ENCODE peak calls at places on chromosomes 2 and 18, in seven cellular contexts. G is uterus, W is Peyer's patch, C is body of pancreas, R is psoas muscle, B is AG04450, X is ovary. F is an unnamed sample. For H3K9me3, the result is how much of the 10 kb centered on the place peaks cover.

GRCh38 chr18:21110667-21111350 is 804 bp downstream of the ROCK1 start:
- DNase-seq in W (peak), C (peak), R (peak), G (peak), X (no peak), B (no peak), F (peak)

GRCh38 chr2:119197529-119198266 is 25.9 kb upstream of the STEAP3 start:
- DNase-seq in W (no peak), G (no peak), B (no peak), R (no peak), C (no peak), X (no peak), F (no peak)

GRCh38 chr2:130372055-130372832 is 16.4 kb downstream of the PTPN18 start:
- DNase-seq in X (peak), G (peak), W (peak), C (peak), R (peak), B (peak), F (peak)

GRCh38 chr2:219082332-219082958 is 21.7 kb upstream of the IHH start:
- DNase-seq in C (no peak), B (no peak), W (peak), X (no peak), R (no peak), G (no peak), F (no peak)

GRCh38 chr2:60550151-60550983 is 3.1 kb downstream of the BCL11A start:
- DNase-seq in B (peak), C (peak), X (peak), R (peak), G (no peak), W (peak), F (no peak)

GRCh38 chr2:196927318-196928225 is 1.1 kb upstream of the PGAP1 start:
- DNase-seq in X (peak), R (no peak), B (peak), C (no peak), W (no peak), G (peak), F (peak)

GRCh38 chr2:198371902-198372611 is 567.7 kb downstream of the PLCL1 start:
- DNase-seq in X (no peak), G (no peak), B (no peak), W (no peak), C (no peak), R (no peak), F (no peak)

GRCh38 chr2:238418196-238418998 is 8.3 kb upstream of the ASB1 start:
- DNase-seq in B (no peak), C (no peak), G (no peak), R (no peak), X (no peak), W (no peak), F (no peak)

GRCh38 chr2:30235859-30236535 is 4.7 kb downstream of the LBH start:
- DNase-seq in G (no peak), C (no peak), B (no peak), W (no peak), X (no peak), R (no peak), F (no peak)

GRCh38 chr2:56017784-56018183 is 94.2 kb upstream of the EFEMP1 start:
- DNase-seq in B (no peak), R (no peak), X (no peak), G (no peak), W (no peak), C (no peak), F (no peak)

GRCh38 chr18:9665311-9665710 is 42.8 kb upstream of the RAB31 start:
- DNase-seq in X (no peak), B (no peak), W (no peak), G (no peak), C (no peak), R (no peak), F (no peak)

GRCh38 chr18:58491113-58491696 is 137.7 kb downstream of the ALPK2 start:
- DNase-seq in G (peak), B (no peak), R (no peak), W (no peak), X (no peak), C (no peak), F (no peak)

GRCh38 chr2:183035954-183036669 is 2.1 kb downstream of the NCKAP1 start:
- DNase-seq in R (no peak), G (no peak), W (no peak), X (no peak), C (no peak), B (no peak), F (no peak)

GRCh38 chr2:217685255-217685605 is 317.6 kb downstream of the TNS1 start:
- DNase-seq in G (peak), W (no peak), C (no peak), B (peak), R (peak), X (no peak), F (no peak)

GRCh38 chr18:47492691-47493090 is 241.2 kb upstream of the SKOR2 start:
- DNase-seq in R (no peak), B (no peak), W (no peak), X (no peak), C (no peak), G (no peak), F (no peak)

GRCh38 chr18:48045744-48046143 is 115.3 kb upstream of the SMAD2 start:
- DNase-seq in W (peak), B (no peak), X (no peak), R (no peak), C (no peak), G (no peak), F (no peak)

GRCh38 chr2:28101892-28102291 is 211.4 kb downstream of the BABAM2 start:
- DNase-seq in B (no peak), G (no peak), R (no peak), C (no peak), W (no peak), X (no peak), F (no peak)

GRCh38 chr2:85048534-85048933 is 77.6 kb downstream of the KCMF1 start:
- DNase-seq in R (no peak), B (no peak), W (no peak), G (no peak), C (no peak), X (no peak), F (no peak)

GRCh38 chr2:162113088-162113770 is 38.8 kb downstream of the GCG start:
- DNase-seq in R (no peak), W (no peak), X (no peak), G (no peak), C (no peak), B (no peak), F (no peak)

GRCh38 chr2:86541282-86541681 is 22.0 kb downstream of the CHMP3 start:
- DNase-seq in R (no peak), C (no peak), W (no peak), B (no peak), G (no peak), X (no peak), F (no peak)
- H3K9me3 ChIP-seq in R (under half), C (under half), W (under half), B (under half), G (under half), X (under half), F (under half)

GRCh38 chr18:1503847-1504246 is 599.2 kb downstream of the ADCYAP1 start:
- DNase-seq in G (no peak), B (no peak), C (no peak), R (no peak), X (no peak), W (no peak), F (no peak)

GRCh38 chr18:1499265-1499664 is 594.6 kb downstream of the ADCYAP1 start:
- DNase-seq in W (no peak), G (no peak), C (no peak), B (no peak), R (no peak), X (no peak), F (no peak)

GRCh38 chr18:1495387-1495786 is 590.7 kb downstream of the ADCYAP1 start:
- DNase-seq in G (no peak), X (no peak), C (no peak), W (no peak), R (no peak), B (no peak), F (no peak)

GRCh38 chr18:1498216-1498615 is 593.5 kb downstream of the ADCYAP1 start:
- DNase-seq in R (no peak), G (no peak), W (no peak), B (no peak), X (no peak), C (no peak), F (no peak)
- H3K9me3 ChIP-seq in R (under half), G (under half), W (under half), B (under half), X (under half), C (under half), F (under half)

GRCh38 chr2:112867701-112868631 is 31.4 kb upstream of the IL1B start:
- DNase-seq in R (no peak), X (no peak), G (no peak), B (no peak), C (no peak), W (no peak), F (no peak)
- H3K9me3 ChIP-seq in R (under half), X (under half), G (under half), B (under half), C (under half), W (under half), F (under half)

GRCh38 chr2:95278637-95279225 is 4.5 kb downstream of the PROM2 start:
- DNase-seq in X (no peak), W (no peak), R (peak), B (no peak), C (no peak), G (no peak), F (no peak)
- H3K9me3 ChIP-seq in X (under half), W (under half), R (under half), B (half or more), C (under half), G (under half), F (under half)

GRCh38 chr18:70649683-70650082 is 360.8 kb downstream of the SOCS6 start:
- DNase-seq in B (no peak), X (no peak), G (no peak), C (no peak), R (no peak), W (no peak), F (no peak)
- H3K9me3 ChIP-seq in B (under half), X (under half), G (under half), C (under half), R (under half), W (under half), F (under half)

DNA sequence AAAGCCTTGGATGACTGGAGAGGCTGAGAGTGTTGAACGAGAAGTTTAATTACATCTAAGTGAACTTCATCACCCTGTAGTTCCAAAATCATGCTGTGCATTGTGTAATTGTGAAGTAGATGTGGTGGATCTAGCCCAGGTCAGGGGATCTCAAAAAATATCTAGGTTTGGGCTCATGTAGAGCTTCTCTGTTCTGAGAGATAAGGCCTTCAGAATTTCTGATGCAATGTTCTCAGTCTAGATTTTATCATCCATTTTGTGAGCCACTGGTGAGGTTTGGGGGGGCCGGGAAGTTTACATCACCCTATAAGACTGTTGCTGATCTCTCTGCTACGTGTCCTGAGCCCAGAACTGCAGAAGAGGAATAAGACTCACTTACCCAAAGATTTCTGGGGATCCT is 719.4 kb downstream of the SOCS6 start:
- DNase-seq in R (no peak), B (no peak), G (no peak), C (no peak), X (no peak), W (no peak), F (no peak)
- H3K9me3 ChIP-seq in R (under half), B (under half), G (under half), C (under half), X (under half), W (under half), F (under half)

GRCh38 chr2:95149397-95149984 is 10.2 kb downstream of the ZNF514 start:
- DNase-seq in G (no peak), W (no peak), R (no peak), B (no peak), X (no peak), C (no peak), F (no peak)
- H3K9me3 ChIP-seq in G (under half), W (under half), R (half or more), B (half or more), X (under half), C (under half), F (half or more)

DNA sequence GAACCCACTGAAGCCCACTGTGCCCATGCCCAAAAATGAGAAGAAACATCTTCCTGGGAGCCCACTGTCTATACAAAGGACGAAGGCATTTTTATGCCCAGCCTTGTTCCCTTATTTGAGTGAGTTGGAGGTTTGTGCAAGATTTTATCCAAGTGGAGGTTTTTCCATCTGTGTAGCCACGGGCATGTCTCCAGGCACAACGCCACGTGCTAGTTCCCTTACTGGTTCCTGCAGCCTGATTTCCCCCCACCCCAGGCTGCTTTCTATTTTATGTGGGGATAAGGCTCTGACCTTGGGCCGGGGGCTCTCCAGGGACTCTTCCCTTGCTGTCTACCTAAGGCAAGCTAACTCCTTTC is 22.2 kb upstream of the TXNL4A start:
- DNase-seq in W (no peak), X (no peak), G (no peak), B (no peak), R (no peak), C (no peak), F (no peak)
- H3K9me3 ChIP-seq in W (under half), X (under half), G (under half), B (under half), R (under half), C (under half), F (under half)

F was measured in CD4-positive, alpha-beta T cell.